ENCODE peak calls at places on chromosomes 1 and 21, in four cellular contexts. One of them, this sample, is unnamed.
A peak's percentile ranks its signal among the peaks of the same experiment; 100 is the strongest.

GRCh38 chr1:12508849-12509248 is 109.2 kb downstream of the DHRS3 start:
- DNase-seq in BJ: no peak
- DNase-seq in HFF-Myc: no peak
- DNase-seq in A549: no peak
- DNase-seq in this sample: no peak

GRCh38 chr1:48107516-48107915 is 110.3 kb upstream of the TRABD2B start:
- DNase-seq in BJ: no peak
- DNase-seq in HFF-Myc: no peak
- DNase-seq in A549: peak; percentile 0
- DNase-seq in this sample: no peak

GRCh38 chr1:160779662-160780397 is 16.1 kb upstream of the LY9 start:
- DNase-seq in BJ: no peak
- DNase-seq in HFF-Myc: no peak
- DNase-seq in A549: peak; percentile 70
- DNase-seq in this sample: no peak

GRCh38 chr21:44618909-44619308 is 7.0 kb downstream of the KRTAP10-8 start:
- DNase-seq in BJ: no peak
- DNase-seq in HFF-Myc: no peak
- DNase-seq in A549: no peak
- DNase-seq in this sample: no peak

GRCh38 chr1:27535386-27535785 is 45.4 kb upstream of the WASF2 start:
- DNase-seq in BJ: no peak
- DNase-seq in HFF-Myc: no peak
- DNase-seq in A549: no peak
- DNase-seq in this sample: no peak

GRCh38 chr21:29501451-29501850 is 202.7 kb downstream of the BACH1 start:
- DNase-seq in BJ: peak; percentile 44
- DNase-seq in HFF-Myc: no peak
- DNase-seq in A549: no peak
- DNase-seq in this sample: peak; percentile 77

GRCh38 chr1:29991025-29991424 is 732.4 kb downstream of the MATN1 start:
- DNase-seq in BJ: no peak
- DNase-seq in HFF-Myc: no peak
- DNase-seq in A549: no peak
- DNase-seq in this sample: no peak

GRCh38 chr1:20322081-20322824 is 31.6 kb downstream of the VWA5B1 start:
- DNase-seq in BJ: no peak
- DNase-seq in HFF-Myc: no peak
- DNase-seq in A549: no peak
- DNase-seq in this sample: peak; percentile 15

GRCh38 chr1:100767176-100767876 is 47.8 kb downstream of the VCAM1 start:
- DNase-seq in BJ: peak; percentile 5
- DNase-seq in HFF-Myc: no peak
- DNase-seq in A549: no peak
- DNase-seq in this sample: no peak

GRCh38 chr1:110243146-110243545 is 33.0 kb downstream of the KCNC4 start:
- DNase-seq in BJ: no peak
- DNase-seq in HFF-Myc: no peak
- DNase-seq in A549: no peak
- DNase-seq in this sample: no peak

GRCh38 chr1:70429219-70429618 is 18.2 kb downstream of the CTH start:
- DNase-seq in BJ: no peak
- DNase-seq in HFF-Myc: no peak
- DNase-seq in A549: no peak
- DNase-seq in this sample: no peak

GRCh38 chr1:6105218-6105679 is 59.6 kb downstream of the KCNAB2 start:
- DNase-seq in BJ: no peak
- DNase-seq in HFF-Myc: no peak
- DNase-seq in A549: no peak
- DNase-seq in this sample: no peak

GRCh38 chr1:3126756-3127718 is 58.0 kb downstream of the PRDM16 start:
- DNase-seq in BJ: no peak
- DNase-seq in HFF-Myc: no peak
- DNase-seq in A549: no peak
- DNase-seq in this sample: no peak

GRCh38 chr1:3124246-3124645 is 55.2 kb downstream of the PRDM16 start:
- DNase-seq in BJ: no peak
- DNase-seq in HFF-Myc: no peak
- DNase-seq in A549: no peak
- DNase-seq in this sample: no peak

GRCh38 chr1:3125546-3126368 is 56.8 kb downstream of the PRDM16 start:
- DNase-seq in BJ: no peak
- DNase-seq in HFF-Myc: no peak
- DNase-seq in A549: no peak
- DNase-seq in this sample: no peak

GRCh38 chr1:3127738-3128137 is 58.7 kb downstream of the PRDM16 start:
- DNase-seq in BJ: no peak
- DNase-seq in HFF-Myc: no peak
- DNase-seq in A549: no peak
- DNase-seq in this sample: no peak

DNA sequence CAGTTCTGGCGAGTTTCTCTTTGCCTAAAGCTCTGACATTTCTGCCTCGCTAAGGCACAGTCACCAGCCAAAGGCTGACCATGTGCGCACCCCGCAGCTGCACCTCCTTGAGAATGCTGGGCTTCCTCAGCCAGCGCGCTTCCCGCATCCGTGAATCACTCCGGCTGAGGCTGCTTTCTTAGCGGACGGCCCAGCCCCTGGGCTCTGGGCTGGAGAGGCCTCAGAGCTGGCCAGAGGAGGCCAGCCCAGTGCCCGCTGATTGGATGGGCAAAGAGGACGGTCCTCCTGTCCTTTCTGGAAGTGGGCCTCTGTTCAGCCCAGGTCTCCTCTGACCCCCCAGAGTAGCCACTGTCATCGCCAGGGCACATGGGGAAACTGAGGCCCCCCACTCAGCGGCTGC is 56.1 kb downstream of the PRDM16 start:
- DNase-seq in BJ: no peak
- DNase-seq in HFF-Myc: no peak
- DNase-seq in A549: no peak
- DNase-seq in this sample: no peak
- H3K4me3 ChIP-seq in BJ: no peak overlapping the region
- H3K4me3 ChIP-seq in HFF-Myc: no peak overlapping the region
- H3K4me3 ChIP-seq in A549: no peak overlapping the region
- H3K4me3 ChIP-seq in this sample: no peak overlapping the region

GRCh38 chr1:23984417-23985186 is 4.5 kb upstream of the SRSF10 start:
- DNase-seq in BJ: no peak
- DNase-seq in HFF-Myc: no peak
- DNase-seq in A549: peak; percentile 45
- DNase-seq in this sample: peak; percentile 55

GRCh38 chr1:23989249-23989648 is 9.1 kb upstream of the SRSF10 start:
- DNase-seq in BJ: no peak
- DNase-seq in HFF-Myc: no peak
- DNase-seq in A549: no peak
- DNase-seq in this sample: no peak
- H3K4me3 ChIP-seq in BJ: no peak overlapping the region
- H3K4me3 ChIP-seq in HFF-Myc: no peak overlapping the region
- H3K4me3 ChIP-seq in A549: no peak overlapping the region
- H3K4me3 ChIP-seq in this sample: no peak overlapping the region

GRCh38 chr1:158932171-158932570 is 819 bp downstream of the PYHIN1 start:
- DNase-seq in BJ: no peak
- DNase-seq in HFF-Myc: no peak
- DNase-seq in A549: no peak
- DNase-seq in this sample: no peak
- H3K4me3 ChIP-seq in BJ: no peak overlapping the region
- H3K4me3 ChIP-seq in HFF-Myc: no peak overlapping the region
- H3K4me3 ChIP-seq in A549: no peak overlapping the region
- H3K4me3 ChIP-seq in this sample: no peak overlapping the region

GRCh38 chr21:25556087-25556486 is 51.2 kb downstream of the MRPL39 start:
- DNase-seq in BJ: no peak
- DNase-seq in HFF-Myc: no peak
- DNase-seq in A549: no peak
- DNase-seq in this sample: no peak
- H3K4me3 ChIP-seq in BJ: no peak overlapping the region
- H3K4me3 ChIP-seq in HFF-Myc: no peak overlapping the region
- H3K4me3 ChIP-seq in A549: no peak overlapping the region
- H3K4me3 ChIP-seq in this sample: no peak overlapping the region

This sample was measured in brain microvascular endothelial cell.